ENCODE peak calls at places on chromosome 20, in nine cellular contexts. A is cardiac fibroblast, Z is foreskin fibroblast, V is fibroblast of pulmonary artery, B is cardiac muscle cell, Q is PC-3, J is adrenal gland, M is heart left ventricle, U is spleen. E is an unnamed sample.

GRCh38 chr20:19349879-19350278 is 137.4 kb downstream of the SLC24A3 start:
- DNase-seq in A (no peak), Z (no peak), V (no peak), B (no peak), Q (no peak), J (no peak), M (no peak), U (no peak), E (no peak)

GRCh38 chr20:38985603-38986170 is 23.5 kb downstream of the DHX35 start:
- DNase-seq in A (peak; percentile 89), Z (peak; percentile 68), V (peak; percentile 80), B (no peak), Q (peak; percentile 42), J (no peak), M (no peak), U (no peak), E (peak; percentile 37)

GRCh38 chr20:29873946-29874345 is 1383.5 kb upstream of the DEFB115 start:
- DNase-seq in A (peak; percentile 51), Z (peak; percentile 29), V (peak; percentile 48), B (peak; percentile 23), Q (no peak), J (peak; percentile 41), M (peak; percentile 74), U (peak; percentile 94), E (peak; percentile 4)

GRCh38 chr20:6560978-6561377 is 206.5 kb upstream of the BMP2 start:
- DNase-seq in A (no peak), Z (no peak), V (no peak), B (no peak), Q (peak; percentile 17), J (no peak), M (no peak), U (no peak), E (no peak)

GRCh38 chr20:22691369-22692118 is 107.2 kb upstream of the FOXA2 start:
- DNase-seq in A (peak; percentile 84), Z (peak; percentile 45), V (peak; percentile 81), B (peak; percentile 87), Q (peak; percentile 87), J (peak; percentile 77), M (peak; percentile 83), U (peak; percentile 91), E (peak; percentile 10)

GRCh38 chr20:9215539-9215938 is 146.7 kb downstream of the PLCB4 start:
- DNase-seq in A (no peak), Z (no peak), V (peak; percentile 16), B (no peak), Q (peak; percentile 59), J (no peak), M (no peak), U (no peak), E (no peak)

GRCh38 chr20:48552550-48552949 is 275.2 kb downstream of the PREX1 start:
- DNase-seq in A (no peak), Z (no peak), V (no peak), B (no peak), Q (no peak), J (no peak), M (no peak), U (no peak), E (no peak)

GRCh38 chr20:54028276-54029011 is 42.0 kb downstream of the BCAS1 start:
- DNase-seq in A (no peak), Z (no peak), V (no peak), B (no peak), Q (no peak), J (no peak), M (no peak), U (no peak), E (no peak)

GRCh38 chr20:12722096-12722495 is 286.7 kb upstream of the SPTLC3 start:
- DNase-seq in A (no peak), Z (no peak), V (no peak), B (no peak), Q (peak; percentile 32), J (no peak), M (no peak), U (no peak), E (no peak)

GRCh38 chr20:14711681-14712080 is 374.3 kb upstream of the FLRT3 start:
- DNase-seq in A (peak; percentile 29), Z (no peak), V (peak; percentile 24), B (peak; percentile 8), Q (no peak), J (no peak), M (no peak), U (no peak), E (peak; percentile 29)

GRCh38 chr20:37939701-37940151 is 36.8 kb downstream of the VSTM2L start:
- DNase-seq in A (no peak), Z (no peak), V (no peak), B (no peak), Q (no peak), J (no peak), M (no peak), U (peak; percentile 74), E (no peak)

GRCh38 chr20:23260181-23260840 is 90.3 kb upstream of the NXT1 start:
- DNase-seq in A (no peak), Z (no peak), V (no peak), B (no peak), Q (no peak), J (no peak), M (no peak), U (no peak), E (no peak)

GRCh38 chr20:31712564-31713311 is 9.9 kb downstream of the BCL2L1 start:
- DNase-seq in A (peak; percentile 90), Z (peak; percentile 89), V (peak; percentile 93), B (peak; percentile 30), Q (peak; percentile 97), J (peak; percentile 81), M (peak; percentile 93), U (peak; percentile 6), E (peak; percentile 84)

GRCh38 chr20:32718749-32719348 is 24.4 kb downstream of the COMMD7 start:
- DNase-seq in A (peak; percentile 19), Z (no peak), V (peak; percentile 18), B (no peak), Q (no peak), J (no peak), M (no peak), U (no peak), E (no peak)

GRCh38 chr20:34220581-34220980 is 20.6 kb upstream of the ASIP start:
- DNase-seq in A (peak; percentile 49), Z (peak; percentile 57), V (peak; percentile 80), B (no peak), Q (peak; percentile 68), J (no peak), M (no peak), U (no peak), E (peak; percentile 57)

GRCh38 chr20:3390759-3391500 is 16.5 kb downstream of the DNAAF9 start:
- DNase-seq in A (no peak), Z (no peak), V (no peak), B (no peak), Q (no peak), J (peak; percentile 16), M (peak; percentile 34), U (no peak), E (no peak)

GRCh38 chr20:60053125-60053812 is 95.0 kb downstream of the CDH26 start:
- DNase-seq in A (no peak), Z (no peak), V (no peak), B (no peak), Q (no peak), J (no peak), M (no peak), U (no peak), E (no peak)

GRCh38 chr20:22490287-22491187 is 93.8 kb downstream of the FOXA2 start:
- DNase-seq in A (no peak), Z (no peak), V (peak; percentile 3), B (peak; percentile 23), Q (peak; percentile 61), J (no peak), M (no peak), U (no peak), E (no peak)

GRCh38 chr20:35004749-35005462 is 49.2 kb downstream of the MYH7B start:
- DNase-seq in A (no peak), Z (no peak), V (no peak), B (no peak), Q (no peak), J (no peak), M (no peak), U (peak; percentile 32), E (no peak)

GRCh38 chr20:51327251-51327841 is 215.2 kb downstream of the NFATC2 start:
- DNase-seq in A (peak; percentile 53), Z (peak; percentile 73), V (peak; percentile 69), B (no peak), Q (peak; percentile 99), J (no peak), M (no peak), U (peak; percentile 63), E (peak; percentile 92)

GRCh38 chr20:34515484-34516037 is 661 bp upstream of the DYNLRB1 start:
- DNase-seq in A (peak; percentile 61), Z (peak; percentile 42), V (peak; percentile 51), B (peak; percentile 87), Q (peak; percentile 78), J (peak; percentile 70), M (no peak), U (peak; percentile 90), E (no peak)

GRCh38 chr20:38057351-38057972 is 23.9 kb downstream of the RPRD1B start:
- DNase-seq in A (peak; percentile 76), Z (peak; percentile 54), V (peak; percentile 79), B (peak; percentile 96), Q (peak; percentile 90), J (peak; percentile 83), M (peak; percentile 93), U (peak; percentile 94), E (no peak)

GRCh38 chr20:21396921-21397340 is 395 bp downstream of the NKX2-4 start:
- DNase-seq in A (no peak), Z (no peak), V (no peak), B (no peak), Q (no peak), J (no peak), M (no peak), U (no peak), E (no peak)
- H3K4me3 ChIP-seq in A (no peak overlapping the region), Z (no peak overlapping the region), V (no peak overlapping the region), B (no peak overlapping the region), Q (no peak overlapping the region), J (peak overlapping the region; percentile 35), M (no peak overlapping the region), U (peak overlapping the region; percentile 27), E (no peak overlapping the region)

GRCh38 chr20:62368629-62369507 is 1.8 kb upstream of the LAMA5 start:
- DNase-seq in A (peak; percentile 66), Z (peak; percentile 53), V (peak; percentile 51), B (peak; percentile 77), Q (peak; percentile 67), J (peak; percentile 89), M (peak; percentile 70), U (no peak), E (peak; percentile 39)
- H3K4me3 ChIP-seq in A (peak overlapping the region; percentile 18), Z (no peak overlapping the region), V (no peak overlapping the region), B (peak overlapping the region; percentile 10), Q (peak overlapping the region; percentile 55), J (peak overlapping the region; percentile 38), M (no peak overlapping the region), U (no peak overlapping the region), E (peak overlapping the region; percentile 24)

GRCh38 chr20:58235010-58235409 is 6.6 kb upstream of the ANKRD60 start:
- DNase-seq in A (no peak), Z (no peak), V (no peak), B (no peak), Q (no peak), J (no peak), M (no peak), U (no peak), E (no peak)
- H3K4me3 ChIP-seq in A (no peak overlapping the region), Z (no peak overlapping the region), V (no peak overlapping the region), B (no peak overlapping the region), Q (no peak overlapping the region), J (no peak overlapping the region), M (no peak overlapping the region), U (no peak overlapping the region), E (no peak overlapping the region)

DNA sequence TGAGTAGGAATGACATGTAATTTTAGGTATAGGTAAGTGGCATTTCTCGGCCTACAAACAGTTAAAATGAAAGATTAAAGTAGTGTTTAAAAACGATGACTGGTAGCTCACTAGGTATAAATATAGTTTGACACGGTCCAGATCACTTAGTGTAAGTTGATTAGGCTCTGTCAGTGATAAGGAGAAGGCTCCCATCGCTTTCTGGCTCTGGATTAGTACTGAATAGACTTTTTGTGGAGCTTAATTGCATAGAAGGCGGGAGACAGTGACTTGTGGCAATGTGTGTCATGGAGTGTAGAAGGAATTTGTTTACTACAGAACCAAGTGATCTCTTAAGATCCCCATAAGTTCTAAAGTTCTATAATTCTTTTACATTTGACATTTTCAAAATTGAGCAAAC is 6.7 kb downstream of the PYGB start:
- DNase-seq in A (no peak), Z (no peak), V (no peak), B (peak; percentile 57), Q (no peak), J (no peak), M (no peak), U (no peak), E (no peak)
- H3K4me3 ChIP-seq in A (no peak overlapping the region), Z (no peak overlapping the region), V (no peak overlapping the region), B (no peak overlapping the region), Q (no peak overlapping the region), J (no peak overlapping the region), M (no peak overlapping the region), U (no peak overlapping the region), E (no peak overlapping the region)